ENCODE peak calls at places on chromosomes 3 and 15, in seven cellular contexts. Y, T, B, R, V, E and I are unnamed samples.

GRCh38 chr3:193347507-193348501 is 30.7 kb downstream of the ATP13A5 start:
- DNase-seq in R (no peak), Y (no peak), V (no peak), T (no peak), E (peak; percentile 16), B (no peak), I (no peak)

GRCh38 chr15:62482715-62483429 is 317.8 kb upstream of the C2CD4B start:
- DNase-seq in Y (no peak), V (no peak), T (no peak), E (peak; percentile 76), R (no peak), B (no peak), I (no peak)

GRCh38 chr3:42803800-42804112 is 534 bp downstream of the HIGD1A start:
- DNase-seq in E (peak; percentile 42), Y (no peak), B (peak; percentile 44), R (peak; percentile 53), V (no peak), T (no peak), I (no peak)

GRCh38 chr15:100873029-100873677 is 6.5 kb upstream of the ALDH1A3 start:
- DNase-seq in V (peak; percentile 32), E (peak; percentile 76), B (peak; percentile 67), Y (peak; percentile 31), R (peak; percentile 15), T (peak; percentile 78), I (peak; percentile 6)

GRCh38 chr15:40367038-40367672 is 9.1 kb downstream of the DISP2 start:
- DNase-seq in B (no peak), R (peak; percentile 14), Y (no peak), E (no peak), V (no peak), T (peak; percentile 84), I (no peak)

GRCh38 chr15:75091814-75092213 is 68.4 kb downstream of the PPCDC start:
- DNase-seq in E (no peak), T (no peak), V (no peak), R (no peak), B (no peak), Y (no peak), I (no peak)

GRCh38 chr15:49832421-49832980 is 211.7 kb downstream of the DTWD1 start:
- DNase-seq in T (peak; percentile 45), R (no peak), B (no peak), V (no peak), Y (no peak), E (peak; percentile 52), I (no peak)

GRCh38 chr3:10744098-10744465 is 71.9 kb upstream of the SLC6A11 start:
- DNase-seq in Y (no peak), R (no peak), E (peak; percentile 59), V (no peak), B (no peak), T (no peak), I (no peak)

GRCh38 chr3:151412989-151413388 is 28.4 kb upstream of the P2RY12 start:
- DNase-seq in V (no peak), E (no peak), Y (no peak), B (no peak), T (no peak), R (no peak), I (no peak)

GRCh38 chr3:45994661-45995369 is 809 bp downstream of the FYCO1 start:
- DNase-seq in E (peak; percentile 95), V (peak; percentile 84), R (peak; percentile 37), T (peak; percentile 33), Y (peak; percentile 55), B (peak; percentile 49), I (no peak)

GRCh38 chr15:60374628-60375081 is 23.1 kb downstream of the ANXA2 start:
- DNase-seq in Y (no peak), R (no peak), E (no peak), V (no peak), B (peak; percentile 84), T (peak; percentile 78), I (no peak)

GRCh38 chr15:59762558-59762957 is 73.4 kb upstream of the BNIP2 start:
- DNase-seq in R (no peak), V (no peak), Y (no peak), B (no peak), T (no peak), E (no peak), I (no peak)

GRCh38 chr3:134776518-134776917 is 18.5 kb upstream of the EPHB1 start:
- DNase-seq in E (no peak), Y (no peak), V (no peak), B (no peak), T (no peak), R (no peak), I (no peak)